ENCODE peak calls at places on chromosomes 12 and 14, in ten cellular contexts. B is omental fat pad, D is kidney, H is neural progenitor cell, Y is kidney epithelial cell, K is GM13977, R is brain microvascular endothelial cell, C is PC-9, G is left ventricle myocardium inferior, Q is nephron progenitor cell. L is an unnamed sample.

GRCh38 chr14:56351861-56352260 is 227.7 kb upstream of the TMEM260 start:
- DNase-seq in B (no peak), H (no peak), G (no peak), R (peak; percentile 86), K (no peak), D (no peak), Y (peak; percentile 63), C (peak; percentile 15), Q (no peak), L (no peak)

GRCh38 chr14:72665259-72665658 is 228.6 kb downstream of the DPF3 start:
- DNase-seq in K (no peak), C (no peak), Q (no peak), B (no peak), Y (peak; percentile 98), R (peak; percentile 97), G (no peak), H (no peak), D (no peak), L (no peak)

GRCh38 chr12:96698965-96699364 is 208.1 kb upstream of the NEDD1 start:
- DNase-seq in K (no peak), D (no peak), C (peak; percentile 51), R (no peak), G (no peak), Y (no peak), B (no peak), H (no peak), Q (no peak), L (no peak)

GRCh38 chr12:34107781-34108404 is 85.6 kb downstream of the ALG10 start:
- DNase-seq in D (peak; percentile 60), Y (no peak), C (no peak), H (no peak), K (no peak), B (no peak), R (no peak), G (no peak), Q (no peak), L (no peak)

GRCh38 chr12:122168492-122168891 is 5.5 kb downstream of the IL31 start:
- DNase-seq in R (no peak), D (no peak), B (no peak), K (no peak), Y (no peak), Q (no peak), H (no peak), G (no peak), C (no peak), L (no peak)

GRCh38 chr12:62098131-62098530 is 162.1 kb upstream of the USP15 start:
- DNase-seq in Y (no peak), D (no peak), G (no peak), B (no peak), R (no peak), K (no peak), C (no peak), H (no peak), Q (no peak), L (no peak)

GRCh38 chr14:96166475-96167223 is 38.0 kb upstream of the BDKRB2 start:
- DNase-seq in Q (no peak), G (no peak), C (no peak), Y (no peak), K (no peak), R (no peak), D (no peak), H (no peak), B (no peak), L (no peak)

GRCh38 chr12:120979862-120980696 is 1.7 kb downstream of the HNF1A start:
- DNase-seq in B (no peak), C (no peak), G (no peak), Y (no peak), K (no peak), Q (peak; percentile 33), D (no peak), H (peak; percentile 48), R (no peak), L (no peak)

GRCh38 chr12:56486694-56487093 is 1.3 kb downstream of the GLS2 start:
- DNase-seq in K (no peak), R (no peak), Y (no peak), C (no peak), G (no peak), D (no peak), H (no peak), B (no peak), Q (no peak), L (no peak)

GRCh38 chr14:28264306-28264705 is 502.3 kb upstream of the FOXG1 start:
- DNase-seq in H (no peak), Q (no peak), D (no peak), C (no peak), B (no peak), G (no peak), K (no peak), R (no peak), Y (no peak), L (no peak)

GRCh38 chr14:21090194-21090939 is 8.1 kb downstream of the ZNF219 start:
- DNase-seq in G (no peak), K (no peak), D (no peak), Q (peak; percentile 64), B (peak; percentile 17), R (no peak), C (no peak), H (peak; percentile 66), Y (no peak), L (no peak)

GRCh38 chr12:111773801-111774551 is 7.2 kb downstream of the ALDH2 start:
- DNase-seq in R (no peak), Q (no peak), H (peak; percentile 37), D (peak; percentile 75), Y (peak; percentile 78), C (no peak), K (peak; percentile 54), B (no peak), G (peak; percentile 72), L (no peak)

GRCh38 chr14:53391156-53391555 is 238.0 kb upstream of the DDHD1 start:
- DNase-seq in Y (no peak), R (peak; percentile 47), H (no peak), G (no peak), C (no peak), D (no peak), B (no peak), K (no peak), Q (no peak), L (no peak)

GRCh38 chr12:76144253-76144564 is 59.7 kb upstream of the NAP1L1 start:
- DNase-seq in R (peak; percentile 81), Q (no peak), C (peak; percentile 10), Y (no peak), H (no peak), G (no peak), B (peak; percentile 29), D (no peak), K (no peak), L (peak; percentile 59)

GRCh38 chr14:52272375-52272774 is 4.9 kb downstream of the PTGDR start:
- DNase-seq in H (peak; percentile 64), C (no peak), Q (no peak), R (peak; percentile 56), D (no peak), K (peak; percentile 33), B (no peak), Y (no peak), G (no peak), L (no peak)

DNA sequence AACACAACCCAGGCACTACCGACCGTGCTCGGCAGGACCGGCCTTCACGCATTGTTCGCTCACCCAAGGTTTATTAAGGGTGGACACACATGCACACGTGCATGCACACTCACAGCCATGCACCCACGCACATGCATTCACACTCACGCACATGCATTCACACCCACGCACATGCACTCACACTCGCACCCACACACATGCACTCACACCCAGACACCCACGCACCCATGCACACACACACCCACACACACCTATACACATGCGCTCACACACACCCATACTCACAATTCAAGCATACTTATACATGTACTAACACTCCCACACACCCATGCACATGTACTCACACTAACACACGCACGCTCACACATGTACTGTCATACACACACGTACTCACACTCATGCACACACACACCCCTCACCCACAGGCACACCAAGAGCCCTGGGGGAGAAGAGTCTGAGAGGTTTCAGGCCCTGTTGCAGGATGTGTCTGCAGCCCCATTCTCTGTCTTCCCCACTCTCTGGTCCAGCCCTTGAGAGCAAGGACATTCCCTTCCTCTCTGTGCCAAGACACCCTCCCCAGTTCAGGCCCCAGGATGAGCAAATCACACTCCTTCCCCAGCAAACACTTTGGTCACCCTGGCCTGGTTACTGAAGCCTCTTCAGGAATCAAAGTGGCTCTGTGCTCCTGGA is 49.4 kb upstream of the BCL11B start:
- DNase-seq in G (no peak), Q (no peak), K (no peak), H (no peak), Y (no peak), R (no peak), B (no peak), D (no peak), C (no peak), L (no peak)
- TF ChIP-seq CTCF in G (no peak), Q (no peak), K (no peak), H (no peak), Y (no peak), R (no peak), B (no peak), D (no peak), C (no peak), L (no peak)

GRCh38 chr12:64392221-64392620 is 1.7 kb upstream of the C12orf56 start:
- DNase-seq in Y (no peak), R (peak; percentile 64), K (peak; percentile 61), D (no peak), C (no peak), B (no peak), H (peak; percentile 49), Q (no peak), G (no peak), L (no peak)
- TF ChIP-seq CTCF in Y (peak; percentile 39), R (peak; percentile 53), K (peak; percentile 30), D (peak; percentile 6), C (peak; percentile 52), B (no peak), H (peak; percentile 55), Q (peak; percentile 31), G (no peak), L (no peak)

DNA sequence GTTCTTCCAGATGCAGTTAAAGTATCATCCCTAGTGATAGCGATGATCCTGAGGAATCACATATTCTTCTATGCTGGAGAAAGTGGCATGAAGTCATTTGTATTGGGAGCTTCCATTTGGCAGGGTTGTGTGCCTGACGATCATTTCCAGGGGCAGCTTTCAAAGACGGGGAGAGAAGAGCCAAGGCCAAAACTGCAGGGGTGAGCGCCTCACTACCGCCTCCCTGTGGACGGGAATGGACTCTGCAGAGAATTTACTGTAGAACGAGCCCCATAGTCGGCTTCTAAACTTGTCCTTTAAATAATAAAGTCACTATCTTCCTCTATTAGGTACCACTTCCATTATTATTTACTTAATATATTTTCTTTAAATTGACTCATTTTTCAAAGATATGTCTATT is 555.9 kb upstream of the TMEM132C start:
- DNase-seq in R (no peak), Q (no peak), B (no peak), G (no peak), D (no peak), H (peak; percentile 17), C (no peak), K (no peak), Y (no peak), L (no peak)
- TF ChIP-seq CTCF in R (peak; percentile 51), Q (peak; percentile 41), B (no peak), G (no peak), D (no peak), H (peak; percentile 69), C (peak; percentile 59), K (no peak), Y (peak; percentile 25), L (no peak)

DNA sequence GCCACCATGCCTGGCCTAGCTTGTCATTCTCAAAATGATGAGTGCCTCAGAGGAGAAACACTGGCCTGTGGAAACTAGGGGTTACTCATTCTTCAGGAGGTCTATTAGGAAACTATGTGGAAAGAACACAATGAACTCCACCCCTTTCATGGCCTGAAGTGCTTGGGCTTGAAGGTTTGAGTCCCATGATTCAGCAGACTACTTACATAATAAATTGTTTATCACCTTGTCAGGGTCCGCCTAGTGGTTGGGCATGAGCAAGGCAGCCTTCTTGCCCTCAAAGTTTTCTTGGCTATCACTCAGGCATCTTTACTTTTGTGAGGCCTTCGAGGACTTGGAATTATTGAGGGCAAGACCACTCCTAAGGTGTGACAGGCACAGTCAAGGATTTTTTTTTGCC is 251.2 kb downstream of the ACSS3 start:
- DNase-seq in Q (peak; percentile 11), G (no peak), C (no peak), K (no peak), D (no peak), Y (no peak), R (no peak), H (peak; percentile 39), B (no peak), L (no peak)
- TF ChIP-seq CTCF in Q (peak; percentile 47), G (no peak), C (peak; percentile 59), K (peak; percentile 48), D (no peak), Y (peak; percentile 36), R (peak; percentile 65), H (peak; percentile 62), B (no peak), L (peak; percentile 58)

L was measured in mesothelial cell of epicardium.